ENCODE peak calls at places on chromosomes 1 and 21, in ten cellular contexts. U, I, J, W, T, X, L, D, Z and H are unnamed samples.

GRCh38 chr1:185480545-185480944 is 163.5 kb upstream of the IVNS1ABP start:
- DNase-seq in U (no peak), I (no peak), J (no peak), W (no peak), T (no peak), X (no peak), L (no peak), D (peak; percentile 31), Z (no peak), H (no peak)

GRCh38 chr1:31798433-31799195 is 17.2 kb downstream of the SPOCD1 start:
- DNase-seq in U (no peak), I (peak; percentile 90), J (peak; percentile 55), W (peak; percentile 45), T (no peak), X (peak; percentile 25), L (no peak), D (peak; percentile 39), Z (no peak), H (no peak)

GRCh38 chr1:158019177-158019868 is 25.9 kb downstream of the KIRREL1 start:
- DNase-seq in U (no peak), I (peak; percentile 94), J (no peak), W (no peak), T (no peak), X (peak; percentile 41), L (peak; percentile 56), D (no peak), Z (peak; percentile 73), H (no peak)

GRCh38 chr1:84996846-84997666 is at the start of gene MCOLN2:
- DNase-seq in U (peak; percentile 57), I (peak; percentile 1), J (no peak), W (no peak), T (peak; percentile 52), X (peak; percentile 55), L (peak; percentile 46), D (peak; percentile 21), Z (no peak), H (peak; percentile 47)

GRCh38 chr1:59691261-59691660 is 123.5 kb upstream of the HOOK1 start:
- DNase-seq in U (no peak), I (no peak), J (peak; percentile 66), W (no peak), T (no peak), X (peak; percentile 15), L (no peak), D (no peak), Z (no peak), H (no peak)

GRCh38 chr1:113118266-113118665 is 45.3 kb downstream of the LRIG2 start:
- DNase-seq in U (no peak), I (peak; percentile 33), J (no peak), W (no peak), T (no peak), X (no peak), L (no peak), D (peak; percentile 31), Z (no peak), H (no peak)

GRCh38 chr1:230979389-230979716 is 459 bp downstream of the ARV1 start:
- DNase-seq in U (no peak), I (no peak), J (no peak), W (no peak), T (no peak), X (no peak), L (no peak), D (no peak), Z (no peak), H (no peak)

GRCh38 chr21:44518684-44519083 is 21.3 kb downstream of the KRTAP10-1 start:
- DNase-seq in U (no peak), I (no peak), J (peak; percentile 48), W (no peak), T (peak; percentile 11), X (no peak), L (no peak), D (no peak), Z (no peak), H (no peak)

GRCh38 chr1:23590058-23590783 is 30.9 kb upstream of the ID3 start:
- DNase-seq in U (no peak), I (peak; percentile 40), J (no peak), W (no peak), T (no peak), X (no peak), L (no peak), D (no peak), Z (no peak), H (no peak)
- TF ChIP-seq POLR2A in U (peak; percentile 28), I (no peak), J (no peak), W (no peak), T (no peak), X (no peak), L (no peak), D (no peak), Z (no peak), H (no peak)

GRCh38 chr1:26169669-26170471 is at the start of gene ZNF593:
- DNase-seq in U (peak; percentile 100), I (peak; percentile 90), J (peak; percentile 93), W (peak; percentile 93), T (peak; percentile 95), X (peak; percentile 94), L (peak; percentile 96), D (peak; percentile 92), Z (peak; percentile 86), H (peak; percentile 97)

GRCh38 chr1:26169201-26169600 is 438 bp upstream of the C1orf232 start:
- DNase-seq in U (no peak), I (no peak), J (no peak), W (no peak), T (no peak), X (no peak), L (no peak), D (no peak), Z (no peak), H (no peak)

GRCh38 chr1:26168410-26169167 is at the start of gene C1orf232:
- DNase-seq in U (no peak), I (no peak), J (no peak), W (no peak), T (no peak), X (no peak), L (no peak), D (no peak), Z (no peak), H (no peak)

GRCh38 chr1:26170472-26170821 is 739 bp downstream of the ZNF593 start:
- DNase-seq in U (no peak), I (no peak), J (no peak), W (no peak), T (no peak), X (no peak), L (no peak), D (no peak), Z (no peak), H (no peak)

DNA sequence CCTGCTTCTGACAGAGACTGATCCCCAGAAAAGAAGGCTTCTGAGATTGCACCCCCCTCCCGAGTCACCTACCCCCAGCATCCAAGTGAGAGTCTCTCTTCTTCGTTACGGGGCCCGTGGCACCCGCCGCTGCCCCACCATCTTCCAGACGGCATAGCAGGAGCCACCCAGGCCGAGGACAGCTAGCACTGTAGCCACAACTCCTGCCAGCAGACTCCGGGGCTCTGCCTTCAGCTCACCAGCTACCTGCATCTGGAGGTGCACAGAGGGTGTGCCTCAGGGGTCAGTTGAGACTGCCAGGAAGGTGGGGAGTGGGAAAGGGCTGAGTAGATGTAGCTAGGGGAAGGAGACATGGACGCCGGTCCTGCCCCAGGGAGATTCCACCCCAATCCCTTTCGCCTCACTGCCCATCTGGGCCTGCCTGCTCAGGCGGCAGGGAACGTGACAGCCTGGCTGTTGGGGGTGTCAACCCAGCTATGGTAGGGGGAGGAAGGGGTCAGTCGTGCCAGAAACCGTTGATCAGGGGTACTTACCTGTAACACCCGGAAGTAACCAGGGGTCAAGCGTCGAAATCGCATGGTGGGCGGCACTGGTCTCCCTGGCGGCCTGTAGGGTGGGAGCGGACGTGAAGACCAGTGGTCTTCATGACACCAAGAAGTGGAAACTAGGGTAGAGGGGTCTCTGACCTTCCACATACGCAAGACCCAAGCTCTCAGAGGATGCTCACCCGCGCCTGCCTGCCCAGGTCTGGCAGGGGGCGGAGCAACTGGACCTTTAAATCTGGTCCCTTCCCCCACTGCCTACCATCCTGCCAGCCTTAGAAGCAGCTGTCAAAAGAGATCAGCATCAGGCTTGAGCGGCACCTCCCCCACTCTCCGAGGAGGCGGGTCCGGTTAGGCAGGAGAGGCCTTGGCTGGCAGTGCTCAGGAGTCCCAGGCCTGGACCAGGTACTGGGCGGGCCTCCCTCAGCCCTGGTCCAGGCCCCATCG is at the start of gene ZNF593OS:
- DNase-seq in U (no peak), I (no peak), J (no peak), W (no peak), T (no peak), X (no peak), L (no peak), D (no peak), Z (no peak), H (no peak)
- TF ChIP-seq POLR2A in U (peak; percentile 7), I (no peak), J (no peak), W (no peak), T (no peak), X (no peak), L (no peak), D (no peak), Z (no peak), H (no peak)

DNA sequence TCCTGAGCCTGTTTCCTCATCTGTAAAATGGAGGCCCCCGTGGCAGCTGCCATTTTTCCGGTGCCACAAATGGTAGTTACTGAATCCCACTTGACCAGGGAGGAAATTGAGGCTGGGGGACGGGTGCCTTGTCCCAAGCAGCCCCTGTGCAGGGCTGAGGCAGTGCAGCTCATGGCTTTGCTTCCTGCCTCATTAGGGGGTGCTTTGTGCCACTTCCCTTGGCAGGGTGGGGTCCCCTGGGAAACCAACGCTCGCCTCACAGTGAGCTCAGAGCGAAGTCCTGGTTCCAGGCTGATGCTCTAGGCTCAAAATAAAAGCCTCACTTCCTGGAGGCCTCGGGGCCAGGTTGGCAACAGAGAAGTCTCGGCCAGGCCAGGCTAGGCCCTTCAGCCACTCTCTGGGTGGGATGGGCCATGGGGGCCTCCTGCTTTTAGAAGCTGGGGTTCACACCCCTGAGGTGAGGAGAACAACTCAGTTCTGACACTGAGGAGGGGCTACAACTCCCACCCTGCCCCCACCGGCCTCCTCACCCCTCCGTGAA is 6.8 kb downstream of the LAPTM5 start:
- DNase-seq in U (no peak), I (no peak), J (no peak), W (no peak), T (no peak), X (no peak), L (no peak), D (peak; percentile 57), Z (no peak), H (no peak)
- TF ChIP-seq POLR2A in U (peak; percentile 61), I (no peak), J (no peak), W (no peak), T (no peak), X (no peak), L (no peak), D (no peak), Z (no peak), H (no peak)

GRCh38 chr1:19476440-19477190 is 8.7 kb downstream of the CAPZB start:
- DNase-seq in U (no peak), I (peak; percentile 79), J (no peak), W (no peak), T (peak; percentile 43), X (peak; percentile 57), L (no peak), D (peak; percentile 82), Z (no peak), H (peak; percentile 79)

GRCh38 chr1:19479351-19480120 is 5.8 kb downstream of the CAPZB start:
- DNase-seq in U (no peak), I (no peak), J (no peak), W (no peak), T (no peak), X (no peak), L (no peak), D (no peak), Z (no peak), H (peak; percentile 10)

GRCh38 chr1:19480282-19480681 is 5.1 kb downstream of the CAPZB start:
- DNase-seq in U (no peak), I (no peak), J (no peak), W (no peak), T (no peak), X (no peak), L (no peak), D (no peak), Z (no peak), H (no peak)

GRCh38 chr1:19478241-19478780 is 7.0 kb downstream of the CAPZB start:
- DNase-seq in U (no peak), I (no peak), J (no peak), W (no peak), T (no peak), X (peak; percentile 29), L (no peak), D (no peak), Z (no peak), H (no peak)

DNA sequence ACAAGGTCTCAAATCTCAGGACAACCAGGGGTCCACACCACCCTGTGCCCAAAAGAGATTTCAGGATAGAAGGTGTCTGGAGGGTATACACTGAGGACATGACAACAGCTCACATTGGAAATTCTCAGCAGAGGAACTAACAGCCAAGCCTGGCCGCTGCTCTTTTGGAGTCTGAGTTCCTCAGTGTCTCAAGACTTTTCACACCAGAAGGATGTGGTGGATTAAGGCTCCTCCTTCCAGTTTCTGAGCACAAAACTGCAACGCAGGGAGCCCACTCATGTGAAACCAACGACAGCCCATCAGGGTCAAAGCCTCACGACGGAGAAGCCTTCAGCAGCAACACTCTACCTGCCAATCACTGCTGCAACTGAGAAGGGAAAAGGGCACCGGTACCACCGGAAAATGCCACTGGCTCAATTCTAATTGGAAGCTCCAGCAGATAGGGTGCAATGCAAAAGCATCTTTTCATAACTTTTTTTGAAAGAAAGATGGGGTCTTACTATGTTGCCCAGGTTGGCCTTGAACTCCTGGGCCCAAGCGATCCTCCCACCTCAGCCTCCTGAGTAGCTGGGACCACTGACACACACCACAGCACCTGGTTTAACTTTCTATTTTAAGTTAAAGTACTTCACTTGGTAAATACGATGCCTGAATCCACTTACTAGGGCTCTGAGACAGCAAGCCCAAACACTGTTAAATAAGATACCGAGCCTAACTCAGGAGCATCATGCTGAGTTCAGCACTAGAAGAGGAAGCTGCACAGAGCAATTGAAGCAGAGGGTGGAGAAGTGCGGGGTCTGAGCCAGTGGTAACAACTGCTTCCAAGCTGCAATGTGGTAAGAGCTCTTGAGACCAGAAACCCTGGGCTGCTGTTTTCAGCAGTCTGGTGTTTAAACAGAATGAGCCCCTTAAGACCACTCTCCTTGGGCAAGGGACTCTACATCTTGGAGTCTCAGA is 7.8 kb downstream of the CAPZB start:
- DNase-seq in U (peak; percentile 42), I (no peak), J (no peak), W (no peak), T (no peak), X (peak; percentile 48), L (no peak), D (peak; percentile 87), Z (no peak), H (no peak)
- TF ChIP-seq POLR2A in U (peak; percentile 35), I (no peak), J (no peak), W (no peak), T (peak; percentile 32), X (no peak), L (no peak), D (no peak), Z (no peak), H (no peak)